ENCODE peak calls at places on chromosome 18, in nine cellular contexts. One of them, this sample, is unnamed.

GRCh38 chr18:5600376-5601071 is 56.7 kb upstream of the EPB41L3 start:
- DNase-seq in DND-41: no peak
- DNase-seq in neural progenitor cell: peak; percentile 28
- DNase-seq in H9: no peak
- DNase-seq in HCT116: no peak
- DNase-seq in astrocyte: peak; percentile 3
- DNase-seq in GM23338: peak; percentile 54
- DNase-seq in fibroblast of lung: no peak
- DNase-seq in IMR-90: peak; percentile 28
- DNase-seq in this sample: peak; percentile 64

GRCh38 chr18:9707381-9708056 is 582 bp upstream of the RAB31 start:
- DNase-seq in GM23338: peak; percentile 24
- DNase-seq in DND-41: no peak
- DNase-seq in fibroblast of lung: peak; percentile 46
- DNase-seq in astrocyte: no peak
- DNase-seq in IMR-90: peak; percentile 45
- DNase-seq in H9: no peak
- DNase-seq in HCT116: no peak
- DNase-seq in neural progenitor cell: no peak
- DNase-seq in this sample: no peak

GRCh38 chr18:3250237-3251107 is 2.9 kb downstream of the MYL12A start:
- DNase-seq in GM23338: no peak
- DNase-seq in H9: no peak
- DNase-seq in DND-41: no peak
- DNase-seq in fibroblast of lung: peak; percentile 91
- DNase-seq in HCT116: no peak
- DNase-seq in neural progenitor cell: no peak
- DNase-seq in IMR-90: peak; percentile 80
- DNase-seq in astrocyte: peak; percentile 89
- DNase-seq in this sample: no peak

GRCh38 chr18:58894937-58895336 is 30.3 kb downstream of the ZNF532 start:
- DNase-seq in H9: no peak
- DNase-seq in fibroblast of lung: no peak
- DNase-seq in DND-41: no peak
- DNase-seq in HCT116: no peak
- DNase-seq in IMR-90: no peak
- DNase-seq in astrocyte: no peak
- DNase-seq in GM23338: no peak
- DNase-seq in neural progenitor cell: no peak
- DNase-seq in this sample: no peak

GRCh38 chr18:60082790-60083189 is 183.0 kb downstream of the PMAIP1 start:
- DNase-seq in H9: no peak
- DNase-seq in astrocyte: peak; percentile 14
- DNase-seq in neural progenitor cell: no peak
- DNase-seq in fibroblast of lung: peak; percentile 32
- DNase-seq in IMR-90: no peak
- DNase-seq in DND-41: peak; percentile 63
- DNase-seq in HCT116: no peak
- DNase-seq in GM23338: no peak
- DNase-seq in this sample: no peak

GRCh38 chr18:5720132-5720531 is 175.2 kb downstream of the TMEM200C start:
- DNase-seq in HCT116: no peak
- DNase-seq in GM23338: no peak
- DNase-seq in H9: no peak
- DNase-seq in DND-41: no peak
- DNase-seq in astrocyte: no peak
- DNase-seq in neural progenitor cell: no peak
- DNase-seq in fibroblast of lung: no peak
- DNase-seq in IMR-90: no peak
- DNase-seq in this sample: no peak

GRCh38 chr18:52131845-52132244 is 208.2 kb upstream of the DCC start:
- DNase-seq in GM23338: no peak
- DNase-seq in astrocyte: no peak
- DNase-seq in DND-41: no peak
- DNase-seq in neural progenitor cell: no peak
- DNase-seq in fibroblast of lung: no peak
- DNase-seq in HCT116: no peak
- DNase-seq in IMR-90: no peak
- DNase-seq in H9: no peak
- DNase-seq in this sample: no peak

GRCh38 chr18:79485788-79486355 is 90.1 kb downstream of the NFATC1 start:
- DNase-seq in HCT116: no peak
- DNase-seq in GM23338: no peak
- DNase-seq in astrocyte: peak; percentile 92
- DNase-seq in IMR-90: peak; percentile 92
- DNase-seq in DND-41: no peak
- DNase-seq in H9: no peak
- DNase-seq in fibroblast of lung: peak; percentile 94
- DNase-seq in neural progenitor cell: no peak
- DNase-seq in this sample: no peak

GRCh38 chr18:36127866-36128845 is 984 bp downstream of the SLC39A6 start:
- DNase-seq in astrocyte: peak; percentile 38
- DNase-seq in DND-41: peak; percentile 24
- DNase-seq in IMR-90: peak; percentile 69
- DNase-seq in HCT116: no peak
- DNase-seq in GM23338: peak; percentile 52
- DNase-seq in H9: peak; percentile 38
- DNase-seq in fibroblast of lung: peak; percentile 47
- DNase-seq in neural progenitor cell: peak; percentile 55
- DNase-seq in this sample: no peak

GRCh38 chr18:35289293-35290069 is 548 bp downstream of the ZSCAN30 start:
- DNase-seq in astrocyte: no peak
- DNase-seq in HCT116: no peak
- DNase-seq in H9: peak; percentile 31
- DNase-seq in DND-41: no peak
- DNase-seq in GM23338: peak; percentile 51
- DNase-seq in neural progenitor cell: peak; percentile 8
- DNase-seq in IMR-90: peak; percentile 9
- DNase-seq in fibroblast of lung: peak; percentile 17
- DNase-seq in this sample: peak; percentile 79

GRCh38 chr18:1015777-1016176 is 111.1 kb downstream of the ADCYAP1 start:
- DNase-seq in fibroblast of lung: peak; percentile 79
- DNase-seq in astrocyte: peak; percentile 72
- DNase-seq in HCT116: no peak
- DNase-seq in DND-41: no peak
- DNase-seq in H9: no peak
- DNase-seq in neural progenitor cell: no peak
- DNase-seq in IMR-90: no peak
- DNase-seq in GM23338: no peak
- DNase-seq in this sample: no peak
- H3K27ac ChIP-seq in fibroblast of lung: no peak overlapping the region
- H3K27ac ChIP-seq in astrocyte: peak overlapping the region; percentile 63
- H3K27ac ChIP-seq in HCT116: no peak overlapping the region
- H3K27ac ChIP-seq in DND-41: no peak overlapping the region
- H3K27ac ChIP-seq in H9: no peak overlapping the region
- H3K27ac ChIP-seq in neural progenitor cell: no peak overlapping the region
- H3K27ac ChIP-seq in IMR-90: no peak overlapping the region
- H3K27ac ChIP-seq in GM23338: no peak overlapping the region
- H3K27ac ChIP-seq in this sample: no peak overlapping the region

DNA sequence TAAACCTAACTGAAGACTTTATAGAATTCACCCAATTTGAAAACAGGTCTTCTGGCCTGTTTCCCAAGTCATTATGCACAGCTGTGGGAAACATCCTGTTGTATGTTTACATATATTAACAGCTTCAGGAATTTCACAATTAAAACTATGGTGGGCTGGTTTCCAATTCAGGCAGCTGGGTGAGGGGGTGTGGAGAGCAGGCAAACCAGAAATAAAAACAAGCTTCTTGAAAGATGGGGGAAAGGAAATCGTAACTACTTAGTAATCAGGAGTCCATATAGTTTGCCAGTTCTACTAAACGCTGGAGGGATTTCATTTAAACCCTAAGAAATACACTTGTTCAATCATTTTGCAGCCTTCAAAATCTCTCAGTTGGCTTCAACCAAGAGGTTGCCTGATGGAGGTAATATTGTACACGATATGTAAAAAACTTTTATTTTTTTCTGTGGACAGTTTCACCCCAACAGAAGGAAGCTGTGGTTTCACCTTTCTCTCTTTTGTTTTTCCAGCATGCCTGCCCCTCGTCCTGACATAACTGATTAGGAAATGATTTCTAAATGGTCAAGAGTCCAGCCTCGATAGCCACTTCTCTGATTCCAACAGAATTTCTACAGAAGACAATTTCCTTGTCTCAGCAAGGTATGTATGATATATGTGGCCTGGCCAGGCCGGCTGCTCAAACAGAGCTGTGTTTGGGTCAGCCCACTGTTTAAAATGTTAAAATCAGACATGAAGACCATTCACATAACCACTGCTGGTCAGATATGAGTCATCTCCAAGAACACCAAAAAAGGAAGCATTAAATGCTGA is 22.6 kb downstream of the ATP8B1 start:
- DNase-seq in IMR-90: peak; percentile 94
- DNase-seq in GM23338: no peak
- DNase-seq in H9: no peak
- DNase-seq in astrocyte: peak; percentile 93
- DNase-seq in DND-41: no peak
- DNase-seq in HCT116: no peak
- DNase-seq in neural progenitor cell: no peak
- DNase-seq in fibroblast of lung: peak; percentile 94
- DNase-seq in this sample: no peak
- H2AFZ ChIP-seq in IMR-90: no peak overlapping the region
- H2AFZ ChIP-seq in GM23338: no peak overlapping the region
- H2AFZ ChIP-seq in H9: no peak overlapping the region
- H2AFZ ChIP-seq in astrocyte: no peak overlapping the region
- H2AFZ ChIP-seq in DND-41: no peak overlapping the region
- H2AFZ ChIP-seq in HCT116: no peak overlapping the region
- H2AFZ ChIP-seq in neural progenitor cell: no peak overlapping the region
- H2AFZ ChIP-seq in fibroblast of lung: no peak overlapping the region
- H2AFZ ChIP-seq in this sample: no peak overlapping the region

DNA sequence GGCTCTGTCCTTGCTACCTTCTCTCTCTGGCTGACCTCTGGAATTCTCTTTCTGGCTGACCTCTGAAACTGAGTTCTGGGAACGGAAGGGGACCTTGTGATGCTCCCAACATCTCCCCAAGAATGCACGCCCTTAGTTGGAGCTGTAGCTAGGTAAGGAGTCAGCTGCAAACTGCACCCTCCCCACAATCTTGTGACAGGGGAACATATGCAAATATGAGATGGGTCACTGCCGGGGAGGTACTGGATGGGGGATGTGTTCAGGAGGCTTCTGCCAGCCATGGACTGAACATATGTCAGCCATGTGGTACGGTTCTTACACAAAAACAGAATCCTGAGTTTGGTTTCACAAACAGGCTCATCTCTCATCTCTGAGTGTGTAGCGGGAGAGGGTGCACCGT is 34.2 kb downstream of the BCL2 start:
- DNase-seq in IMR-90: no peak
- DNase-seq in astrocyte: no peak
- DNase-seq in fibroblast of lung: no peak
- DNase-seq in GM23338: no peak
- DNase-seq in DND-41: no peak
- DNase-seq in neural progenitor cell: no peak
- DNase-seq in H9: no peak
- DNase-seq in HCT116: no peak
- DNase-seq in this sample: peak; percentile 88
- H3K27ac ChIP-seq in IMR-90: no peak overlapping the region
- H3K27ac ChIP-seq in astrocyte: no peak overlapping the region
- H3K27ac ChIP-seq in fibroblast of lung: no peak overlapping the region
- H3K27ac ChIP-seq in GM23338: no peak overlapping the region
- H3K27ac ChIP-seq in DND-41: no peak overlapping the region
- H3K27ac ChIP-seq in neural progenitor cell: no peak overlapping the region
- H3K27ac ChIP-seq in H9: no peak overlapping the region
- H3K27ac ChIP-seq in HCT116: no peak overlapping the region
- H3K27ac ChIP-seq in this sample: peak overlapping the region; percentile 84

GRCh38 chr18:24860978-24861680 is 400.7 kb downstream of the HRH4 start:
- DNase-seq in DND-41: no peak
- DNase-seq in neural progenitor cell: no peak
- DNase-seq in H9: no peak
- DNase-seq in GM23338: no peak
- DNase-seq in fibroblast of lung: no peak
- DNase-seq in IMR-90: peak; percentile 11
- DNase-seq in HCT116: no peak
- DNase-seq in astrocyte: no peak
- DNase-seq in this sample: no peak
- H2AFZ ChIP-seq in DND-41: no peak overlapping the region
- H2AFZ ChIP-seq in neural progenitor cell: peak overlapping the region; percentile 30
- H2AFZ ChIP-seq in H9: no peak overlapping the region
- H2AFZ ChIP-seq in GM23338: peak overlapping the region; percentile 70
- H2AFZ ChIP-seq in fibroblast of lung: no peak overlapping the region
- H2AFZ ChIP-seq in IMR-90: peak overlapping the region; percentile 68
- H2AFZ ChIP-seq in HCT116: no peak overlapping the region
- H2AFZ ChIP-seq in astrocyte: no peak overlapping the region
- H2AFZ ChIP-seq in this sample: no peak overlapping the region

This sample was measured in Karpas-422.